ENCODE peak calls at places on chromosomes 1 and 21, in four cellular contexts. N is cardiac fibroblast, B is pons, C is NCI-H1092. Y is an unnamed sample.
A peak's percentile ranks its signal among the peaks of the same experiment; 100 is the strongest.

GRCh38 chr1:14850563-14850962 is 252.1 kb downstream of the KAZN start:
- DNase-seq in B (no peak), N (no peak), C (no peak), Y (peak; percentile 62)

GRCh38 chr1:194658090-194658439 is 1471.7 kb upstream of the B3GALT2 start:
- DNase-seq in N (peak; percentile 0), C (no peak), B (no peak), Y (no peak)

GRCh38 chr1:49200738-49201137 is 424.0 kb upstream of the BEND5 start:
- DNase-seq in C (no peak), N (no peak), B (no peak), Y (no peak)

GRCh38 chr1:111596499-111596898 is 23.1 kb upstream of the RAP1A start:
- DNase-seq in N (no peak), B (no peak), C (no peak), Y (no peak)

GRCh38 chr1:99979071-99979470 is 9.3 kb downstream of the SLC35A3 start:
- DNase-seq in N (no peak), C (no peak), B (no peak), Y (peak; percentile 56)

GRCh38 chr1:240888039-240888786 is 276.3 kb upstream of the GREM2 start:
- DNase-seq in N (peak; percentile 23), C (peak; percentile 38), B (peak; percentile 19), Y (peak; percentile 71)

GRCh38 chr1:179095377-179095776 is 13.5 kb downstream of the TOR3A start:
- DNase-seq in B (no peak), N (peak; percentile 32), C (no peak), Y (no peak)

GRCh38 chr21:36734367-36735200 is 35.7 kb downstream of the SIM2 start:
- DNase-seq in C (no peak), B (no peak), N (no peak), Y (no peak)

GRCh38 chr1:15958111-15958510 is 17.8 kb downstream of the ZBTB17 start:
- DNase-seq in N (no peak), C (no peak), B (no peak), Y (no peak)

GRCh38 chr1:17498214-17498613 is 41.3 kb upstream of the ARHGEF10L start:
- DNase-seq in B (no peak), N (no peak), C (no peak), Y (no peak)

GRCh38 chr1:167714098-167714850 is 7.5 kb upstream of the MPZL1 start:
- DNase-seq in C (peak; percentile 82), B (peak; percentile 91), N (peak; percentile 91), Y (peak; percentile 89)

GRCh38 chr1:82848043-82848442 is 1047.3 kb downstream of the ADGRL2 start:
- DNase-seq in C (no peak), B (no peak), N (no peak), Y (no peak)

GRCh38 chr1:17167041-17167782 is 37.7 kb upstream of the PADI1 start:
- DNase-seq in B (no peak), C (no peak), N (peak; percentile 6), Y (no peak)

GRCh38 chr1:53562256-53562982 is 103.2 kb downstream of the DMRTB1 start:
- DNase-seq in N (no peak), C (no peak), B (no peak), Y (no peak)

GRCh38 chr1:67604778-67605177 is 80.2 kb upstream of the GADD45A start:
- DNase-seq in N (no peak), C (no peak), B (no peak), Y (no peak)

GRCh38 chr1:211813590-211813989 is 17.0 kb downstream of the LPGAT1 start:
- DNase-seq in B (no peak), N (peak; percentile 67), C (no peak), Y (peak; percentile 76)

GRCh38 chr1:19463204-19463803 is 22.0 kb downstream of the CAPZB start:
- DNase-seq in N (no peak), C (no peak), B (no peak), Y (no peak)

GRCh38 chr1:165169028-165169427 is 187.5 kb downstream of the LMX1A start:
- DNase-seq in B (no peak), C (no peak), N (no peak), Y (no peak)

GRCh38 chr1:20727746-20728316 is 4.7 kb downstream of the SH2D5 start:
- DNase-seq in C (no peak), B (no peak), N (peak; percentile 41), Y (no peak)

GRCh38 chr1:240619357-240619756 is 7.4 kb upstream of the GREM2 start:
- DNase-seq in C (no peak), B (no peak), N (no peak), Y (no peak)

Y was measured in cerebellar cortex.